ENCODE peak calls at places on chromosome 9, in eight cellular contexts. Z is HFFc6; A is HT-29; H is stimulated activated CD8-positive, alpha-beta memory T cell treated with anti-CD3 and anti-CD28 coated beads, Interleukin-4, amount 100 ng/mL, for 24 hours; M is GM10248; F is hypothalamus; X is activated CD4-positive, alpha-beta T cell treated with anti-CD3 and anti-CD28 coated beads for 36 hours; T is psoas muscle. P is an unnamed sample.

GRCh38 chr9:13083366-13083765 is 196.1 kb downstream of the MPDZ start:
- DNase-seq in X (no peak), A (no peak), T (no peak), F (no peak), H (no peak), Z (no peak), M (no peak), P (no peak)

GRCh38 chr9:111094433-111095421 is 56.5 kb upstream of the LPAR1 start:
- DNase-seq in M (no peak), X (no peak), Z (peak), F (no peak), A (no peak), T (peak), H (no peak), P (no peak)

GRCh38 chr9:8338249-8338721 is 538.7 kb upstream of the DMAC1 start:
- DNase-seq in A (no peak), X (no peak), M (no peak), T (no peak), F (no peak), H (no peak), Z (no peak), P (no peak)

GRCh38 chr9:70668751-70669150 is 254.3 kb upstream of the KLF9 start:
- DNase-seq in M (no peak), X (no peak), A (no peak), T (no peak), H (no peak), Z (peak), F (peak), P (no peak)

GRCh38 chr9:69444021-69444420 is 119.0 kb downstream of the ENTREP1 start:
- DNase-seq in F (no peak), Z (peak), X (no peak), A (no peak), T (no peak), M (no peak), H (no peak), P (no peak)

GRCh38 chr9:121299467-121300282 is 31.7 kb downstream of the GSN start:
- DNase-seq in M (peak), H (no peak), F (peak), A (peak), T (peak), Z (no peak), X (peak), P (peak)

GRCh38 chr9:89874351-89875321 is 269.8 kb downstream of the GADD45G start:
- DNase-seq in T (no peak), Z (no peak), M (no peak), F (no peak), A (no peak), H (no peak), X (no peak), P (no peak)

GRCh38 chr9:137255448-137256114 is 454 bp downstream of the NELFB start:
- DNase-seq in H (no peak), T (peak), A (no peak), Z (no peak), F (no peak), M (no peak), X (peak), P (no peak)

GRCh38 chr9:127450170-127450830 is 906 bp downstream of the RPL12 start:
- DNase-seq in Z (peak), M (no peak), H (no peak), X (no peak), F (no peak), T (peak), A (peak), P (peak)

GRCh38 chr9:98708103-98708932 is 417 bp downstream of the GABBR2 start:
- DNase-seq in F (no peak), T (no peak), A (no peak), H (no peak), Z (no peak), M (no peak), X (peak), P (no peak)

GRCh38 chr9:133135193-133135745 is 14.2 kb upstream of the RALGDS start:
- DNase-seq in Z (peak), T (peak), F (peak), H (peak), M (no peak), A (peak), X (peak), P (peak)

GRCh38 chr9:99400184-99400731 is 178.2 kb downstream of the SEC61B start:
- DNase-seq in Z (no peak), T (no peak), H (no peak), X (no peak), F (no peak), M (no peak), A (no peak), P (no peak)

GRCh38 chr9:20396509-20396908 is 225.8 kb downstream of the MLLT3 start:
- DNase-seq in H (no peak), A (no peak), X (peak), Z (no peak), T (no peak), F (no peak), M (no peak), P (no peak)